ENCODE peak calls at places on chromosomes 12 and 14, in six cellular contexts. One of them, this sample, is unnamed.

GRCh38 chr14:93456356-93456755 is 25.6 kb downstream of the UNC79 start:
- DNase-seq in Calu3: no peak
- DNase-seq in activated naive CD8-positive, alpha-beta T cell treated with anti-CD3 and anti-CD28 coated beads, Interleukin-2, amount 50 U/mL, for 16 hours: no peak
- DNase-seq in NCI-H1092: no peak
- DNase-seq in NCI-H2081: no peak
- DNase-seq in neural crest cell: no peak
- DNase-seq in this sample: no peak

GRCh38 chr14:100533647-100534485 is 53.4 kb downstream of the BEGAIN start:
- DNase-seq in neural crest cell: peak
- DNase-seq in Calu3: no peak
- DNase-seq in activated naive CD8-positive, alpha-beta T cell treated with anti-CD3 and anti-CD28 coated beads, Interleukin-2, amount 50 U/mL, for 16 hours: no peak
- DNase-seq in NCI-H1092: no peak
- DNase-seq in NCI-H2081: no peak
- DNase-seq in this sample: peak

GRCh38 chr12:104177336-104177662 is 38.3 kb upstream of the TXNRD1 start:
- DNase-seq in activated naive CD8-positive, alpha-beta T cell treated with anti-CD3 and anti-CD28 coated beads, Interleukin-2, amount 50 U/mL, for 16 hours: no peak
- DNase-seq in neural crest cell: no peak
- DNase-seq in Calu3: no peak
- DNase-seq in NCI-H1092: no peak
- DNase-seq in NCI-H2081: no peak
- DNase-seq in this sample: no peak

GRCh38 chr14:65833256-65833880 is 420.8 kb downstream of the FUT8 start:
- DNase-seq in NCI-H1092: no peak
- DNase-seq in NCI-H2081: no peak
- DNase-seq in activated naive CD8-positive, alpha-beta T cell treated with anti-CD3 and anti-CD28 coated beads, Interleukin-2, amount 50 U/mL, for 16 hours: no peak
- DNase-seq in Calu3: no peak
- DNase-seq in neural crest cell: no peak
- DNase-seq in this sample: no peak

GRCh38 chr14:35361141-35361480 is 43.4 kb downstream of the NFKBIA start:
- DNase-seq in neural crest cell: no peak
- DNase-seq in Calu3: no peak
- DNase-seq in activated naive CD8-positive, alpha-beta T cell treated with anti-CD3 and anti-CD28 coated beads, Interleukin-2, amount 50 U/mL, for 16 hours: no peak
- DNase-seq in NCI-H1092: no peak
- DNase-seq in NCI-H2081: no peak
- DNase-seq in this sample: no peak

GRCh38 chr12:16112626-16113560 is 164.6 kb downstream of the SLC15A5 start:
- DNase-seq in neural crest cell: no peak
- DNase-seq in activated naive CD8-positive, alpha-beta T cell treated with anti-CD3 and anti-CD28 coated beads, Interleukin-2, amount 50 U/mL, for 16 hours: no peak
- DNase-seq in NCI-H2081: peak
- DNase-seq in Calu3: no peak
- DNase-seq in NCI-H1092: peak
- DNase-seq in this sample: no peak

GRCh38 chr14:59098377-59098776 is 90.1 kb upstream of the DAAM1 start:
- DNase-seq in neural crest cell: no peak
- DNase-seq in NCI-H2081: no peak
- DNase-seq in NCI-H1092: no peak
- DNase-seq in activated naive CD8-positive, alpha-beta T cell treated with anti-CD3 and anti-CD28 coated beads, Interleukin-2, amount 50 U/mL, for 16 hours: no peak
- DNase-seq in Calu3: no peak
- DNase-seq in this sample: no peak

GRCh38 chr12:79555006-79555925 is 135.5 kb downstream of the PAWR start:
- DNase-seq in neural crest cell: no peak
- DNase-seq in NCI-H1092: no peak
- DNase-seq in NCI-H2081: peak
- DNase-seq in Calu3: peak
- DNase-seq in activated naive CD8-positive, alpha-beta T cell treated with anti-CD3 and anti-CD28 coated beads, Interleukin-2, amount 50 U/mL, for 16 hours: no peak
- DNase-seq in this sample: no peak

GRCh38 chr12:65282840-65283239 is 4.4 kb downstream of the MSRB3 start:
- DNase-seq in activated naive CD8-positive, alpha-beta T cell treated with anti-CD3 and anti-CD28 coated beads, Interleukin-2, amount 50 U/mL, for 16 hours: no peak
- DNase-seq in neural crest cell: no peak
- DNase-seq in NCI-H2081: no peak
- DNase-seq in NCI-H1092: no peak
- DNase-seq in Calu3: no peak
- DNase-seq in this sample: no peak

GRCh38 chr14:101504096-101504948 is 57.0 kb upstream of the DIO3 start:
- DNase-seq in NCI-H2081: no peak
- DNase-seq in neural crest cell: no peak
- DNase-seq in NCI-H1092: no peak
- DNase-seq in activated naive CD8-positive, alpha-beta T cell treated with anti-CD3 and anti-CD28 coated beads, Interleukin-2, amount 50 U/mL, for 16 hours: no peak
- DNase-seq in Calu3: no peak
- DNase-seq in this sample: peak

GRCh38 chr12:108704527-108704926 is 26.8 kb downstream of the CORO1C start:
- DNase-seq in Calu3: no peak
- DNase-seq in NCI-H2081: no peak
- DNase-seq in NCI-H1092: no peak
- DNase-seq in neural crest cell: no peak
- DNase-seq in activated naive CD8-positive, alpha-beta T cell treated with anti-CD3 and anti-CD28 coated beads, Interleukin-2, amount 50 U/mL, for 16 hours: no peak
- DNase-seq in this sample: no peak

GRCh38 chr14:64203366-64204006 is 90.7 kb downstream of the ESR2 start:
- DNase-seq in Calu3: no peak
- DNase-seq in activated naive CD8-positive, alpha-beta T cell treated with anti-CD3 and anti-CD28 coated beads, Interleukin-2, amount 50 U/mL, for 16 hours: no peak
- DNase-seq in NCI-H1092: no peak
- DNase-seq in NCI-H2081: no peak
- DNase-seq in neural crest cell: no peak
- DNase-seq in this sample: no peak

GRCh38 chr12:105741786-105742566 is 396.8 kb downstream of the NUAK1 start:
- DNase-seq in NCI-H2081: no peak
- DNase-seq in activated naive CD8-positive, alpha-beta T cell treated with anti-CD3 and anti-CD28 coated beads, Interleukin-2, amount 50 U/mL, for 16 hours: no peak
- DNase-seq in NCI-H1092: no peak
- DNase-seq in neural crest cell: no peak
- DNase-seq in Calu3: no peak
- DNase-seq in this sample: no peak

This sample was measured in cardiac septum.